ENCODE peak calls at places on chromosomes 12 and 14, in seven cellular contexts. M, H, E, J, I, S and L are unnamed samples.

GRCh38 chr12:106226884-106227640 is 20.8 kb downstream of the CKAP4 start:
- DNase-seq in E (peak; percentile 74), J (peak; percentile 53), S (peak; percentile 70), H (no peak), M (no peak), I (no peak), L (no peak)

GRCh38 chr14:85296466-85297210 is 233.3 kb upstream of the FLRT2 start:
- DNase-seq in M (no peak), E (no peak), S (peak; percentile 40), J (no peak), I (no peak), H (no peak), L (no peak)

GRCh38 chr12:51536159-51536558 is 54.9 kb upstream of the SCN8A start:
- DNase-seq in S (no peak), I (no peak), E (no peak), M (no peak), H (no peak), J (no peak), L (no peak)

GRCh38 chr12:106309671-106310313 is 7.3 kb downstream of the TCP11L2 start:
- DNase-seq in M (no peak), H (no peak), S (peak; percentile 76), E (no peak), J (no peak), I (no peak), L (no peak)

GRCh38 chr12:52029686-52030085 is 21.6 kb upstream of the NR4A1 start:
- DNase-seq in J (peak; percentile 64), H (no peak), I (no peak), M (no peak), E (peak; percentile 51), S (peak; percentile 16), L (no peak)

GRCh38 chr14:59189281-59189821 is 884 bp downstream of the DAAM1 start:
- DNase-seq in H (no peak), J (no peak), I (no peak), S (no peak), E (peak; percentile 41), M (peak; percentile 6), L (peak; percentile 68)

GRCh38 chr14:41609704-41610183 is 3.1 kb downstream of the LRFN5 start:
- DNase-seq in I (no peak), E (no peak), J (no peak), S (peak; percentile 70), M (no peak), H (peak; percentile 83), L (peak; percentile 78)

GRCh38 chr12:113184900-113185179 is 438 bp downstream of the DDX54 start:
- DNase-seq in I (peak; percentile 61), H (peak; percentile 95), S (peak; percentile 88), E (peak; percentile 96), M (peak; percentile 68), J (peak; percentile 90), L (peak; percentile 92)

GRCh38 chr12:121949643-121950397 is 31.4 kb downstream of the CFAP251 start:
- DNase-seq in H (peak; percentile 9), S (no peak), M (no peak), J (no peak), I (no peak), E (no peak), L (no peak)

GRCh38 chr12:1083086-1083887 is 92.3 kb downstream of the ERC1 start:
- DNase-seq in I (no peak), H (no peak), M (no peak), E (peak; percentile 17), S (no peak), J (no peak), L (no peak)